ENCODE peak calls at places on chromosome 5, in seven cellular contexts. A is NCI-H1105; B is NCI-H1436; F is cerebellum; P is AG04450; X is activated CD4-positive, alpha-beta T cell treated with anti-CD3 and anti-CD28 coated beads, Interleukin-2, amount 50 U/mL, for 48 hours; O is activated T-cell treated with anti-CD3 and anti-CD28 coated beads for 24 hours. N is an unnamed sample.

GRCh38 chr5:172417983-172418630 is 36.2 kb downstream of the SH3PXD2B start:
- DNase-seq in X (no peak), A (no peak), P (peak; percentile 85), B (no peak), F (peak; percentile 68), O (no peak), N (no peak)

GRCh38 chr5:115306011-115306530 is 9.6 kb upstream of the CCDC112 start:
- DNase-seq in O (no peak), P (no peak), B (no peak), F (no peak), A (no peak), X (no peak), N (no peak)

GRCh38 chr5:163506726-163507125 is 1.3 kb downstream of the MAT2B start:
- DNase-seq in X (no peak), B (no peak), A (no peak), O (no peak), F (no peak), P (no peak), N (no peak)

GRCh38 chr5:147483961-147484707 is 25.7 kb downstream of the DPYSL3 start:
- DNase-seq in O (no peak), P (peak; percentile 87), A (peak; percentile 71), F (no peak), X (no peak), B (peak; percentile 91), N (no peak)

GRCh38 chr5:61784337-61784736 is 452.3 kb downstream of the ZSWIM6 start:
- DNase-seq in B (no peak), X (no peak), A (no peak), O (no peak), P (no peak), F (peak; percentile 53), N (no peak)

GRCh38 chr5:168039485-168040005 is 251.9 kb upstream of the WWC1 start:
- DNase-seq in F (no peak), P (no peak), A (no peak), B (no peak), O (no peak), X (no peak), N (no peak)

GRCh38 chr5:1140188-1140817 is 28.4 kb upstream of the SLC12A7 start:
- DNase-seq in P (no peak), O (peak; percentile 65), F (no peak), B (peak; percentile 83), A (peak; percentile 78), X (peak; percentile 82), N (peak; percentile 71)

GRCh38 chr5:163612358-163613149 is 107.1 kb downstream of the MAT2B start:
- DNase-seq in A (no peak), F (peak; percentile 7), P (no peak), X (no peak), O (no peak), B (no peak), N (no peak)

GRCh38 chr5:132073231-132074013 is at the start of gene CSF2:
- DNase-seq in B (no peak), P (no peak), O (no peak), X (peak; percentile 53), F (no peak), A (no peak), N (no peak)

GRCh38 chr5:127210082-127210481 is 80.5 kb upstream of the MEGF10 start:
- DNase-seq in O (no peak), F (no peak), B (no peak), P (no peak), X (no peak), A (peak; percentile 60), N (no peak)

GRCh38 chr5:172688735-172689572 is 47.9 kb downstream of the NEURL1B start:
- DNase-seq in F (no peak), A (no peak), O (no peak), B (no peak), P (no peak), X (peak; percentile 35), N (no peak)

GRCh38 chr5:141630570-141631140 is 6.0 kb downstream of the HDAC3 start:
- DNase-seq in X (no peak), O (no peak), A (no peak), F (no peak), B (no peak), P (no peak), N (no peak)

GRCh38 chr5:179452356-179453230 is 97.8 kb upstream of the RUFY1 start:
- DNase-seq in P (no peak), O (no peak), X (no peak), A (no peak), B (no peak), F (no peak), N (no peak)

GRCh38 chr5:130034872-130035271 is 130.6 kb downstream of the CHSY3 start:
- DNase-seq in P (peak; percentile 10), F (no peak), A (no peak), B (no peak), O (no peak), X (no peak), N (no peak)

GRCh38 chr5:152642880-152643279 is 237.8 kb upstream of the NMUR2 start:
- DNase-seq in B (no peak), A (no peak), O (no peak), X (no peak), P (no peak), F (no peak), N (no peak)

GRCh38 chr5:159975462-159976019 is 33.4 kb upstream of the TTC1 start:
- DNase-seq in B (no peak), A (no peak), P (peak; percentile 91), X (no peak), O (no peak), F (no peak), N (no peak)

GRCh38 chr5:132813599-132814440 is 718 bp downstream of the SOWAHA start:
- DNase-seq in B (peak; percentile 14), P (no peak), O (no peak), F (no peak), X (peak; percentile 37), A (no peak), N (peak; percentile 18)

GRCh38 chr5:35811108-35811741 is 45.5 kb upstream of the IL7R start:
- DNase-seq in B (no peak), O (no peak), F (no peak), X (no peak), A (no peak), P (no peak), N (no peak)

GRCh38 chr5:158634713-158635112 is 465.0 kb downstream of the EBF1 start:
- DNase-seq in O (no peak), A (no peak), F (no peak), B (no peak), X (no peak), P (no peak), N (no peak)

GRCh38 chr5:58745350-58745749 is 162.5 kb downstream of the RAB3C start:
- DNase-seq in A (no peak), O (no peak), F (no peak), P (no peak), X (no peak), B (no peak), N (no peak)

GRCh38 chr5:53037141-53037859 is 48.1 kb downstream of the ITGA2 start:
- DNase-seq in B (no peak), P (no peak), A (peak; percentile 14), F (no peak), O (no peak), X (no peak), N (no peak)

GRCh38 chr5:143796753-143797152 is 15.2 kb upstream of the HMHB1 start:
- DNase-seq in O (no peak), B (no peak), F (no peak), X (no peak), A (no peak), P (no peak), N (no peak)

GRCh38 chr5:83714780-83715179 is 5.9 kb downstream of the HAPLN1 start:
- DNase-seq in F (peak; percentile 23), X (no peak), O (no peak), B (no peak), P (no peak), A (no peak), N (no peak)

GRCh38 chr5:167871091-167871490 is 420.4 kb upstream of the WWC1 start:
- DNase-seq in O (no peak), B (no peak), F (no peak), A (no peak), X (no peak), P (no peak), N (no peak)

GRCh38 chr5:61009907-61010306 is 64.9 kb downstream of the NDUFAF2 start:
- DNase-seq in B (no peak), P (no peak), A (no peak), O (no peak), F (no peak), X (no peak), N (no peak)

GRCh38 chr5:14309199-14309598 is 166.1 kb downstream of the TRIO start:
- DNase-seq in X (no peak), B (no peak), O (no peak), F (no peak), A (no peak), P (no peak), N (no peak)

GRCh38 chr5:115377468-115378217 is 81.2 kb upstream of the CCDC112 start:
- DNase-seq in X (no peak), O (no peak), A (no peak), F (no peak), B (no peak), P (peak; percentile 66), N (no peak)

GRCh38 chr5:10306806-10307205 is 896 bp downstream of the CMBL start:
- DNase-seq in B (no peak), O (no peak), F (peak; percentile 20), P (no peak), A (no peak), X (no peak), N (no peak)

N was measured in activated T-helper 1 cell treated with anti-CD3 and anti-CD28 coated beads, Interleukin-12 subunit alpha, Interleukin-12 subunit beta, Interleukin-2, Interleukin-4 antibody, amounts not matched to agents 30 ng/mL and 10 ng/mL and 1 ng/mL, durations not matched to agents 14 hours and 24 hours and 36 hours.